ENCODE peak calls at places on chromosomes 2 and 18, in five cellular contexts. One of them, this sample, is unnamed. For H3K27me3, the result is how much of the 10 kb centered on the place peaks cover.

GRCh38 chr2:241443486-241444223 is 64.7 kb downstream of the STK25 start:
- DNase-seq in PC-3: peak
- DNase-seq in mammary epithelial cell: peak
- DNase-seq in fibroblast of lung: peak
- DNase-seq in neuronal stem cell: no peak
- DNase-seq in this sample: no peak

GRCh38 chr2:206256711-206257110 is 17.8 kb upstream of the ZDBF2 start:
- DNase-seq in fibroblast of lung: no peak
- DNase-seq in neuronal stem cell: no peak
- DNase-seq in PC-3: no peak
- DNase-seq in mammary epithelial cell: no peak
- DNase-seq in this sample: no peak

GRCh38 chr2:56008661-56009411 is 85.3 kb upstream of the EFEMP1 start:
- DNase-seq in mammary epithelial cell: peak
- DNase-seq in fibroblast of lung: peak
- DNase-seq in neuronal stem cell: peak
- DNase-seq in PC-3: peak
- DNase-seq in this sample: peak

GRCh38 chr2:117859532-117859911 is 45.0 kb downstream of the DDX18 start:
- DNase-seq in fibroblast of lung: no peak
- DNase-seq in neuronal stem cell: no peak
- DNase-seq in mammary epithelial cell: no peak
- DNase-seq in PC-3: no peak
- DNase-seq in this sample: no peak

GRCh38 chr2:85446296-85447221 is 28.0 kb downstream of the SH2D6 start:
- DNase-seq in fibroblast of lung: no peak
- DNase-seq in PC-3: no peak
- DNase-seq in neuronal stem cell: no peak
- DNase-seq in mammary epithelial cell: no peak
- DNase-seq in this sample: no peak

GRCh38 chr2:53672881-53673522 is 94.6 kb upstream of the CHAC2 start:
- DNase-seq in fibroblast of lung: peak
- DNase-seq in PC-3: no peak
- DNase-seq in mammary epithelial cell: no peak
- DNase-seq in neuronal stem cell: no peak
- DNase-seq in this sample: no peak

GRCh38 chr2:128073278-128073677 is 17.7 kb upstream of the UGGT1 start:
- DNase-seq in mammary epithelial cell: no peak
- DNase-seq in PC-3: no peak
- DNase-seq in fibroblast of lung: no peak
- DNase-seq in neuronal stem cell: no peak
- DNase-seq in this sample: no peak

GRCh38 chr2:64831134-64831976 is 157.8 kb upstream of the SLC1A4 start:
- DNase-seq in neuronal stem cell: peak
- DNase-seq in mammary epithelial cell: peak
- DNase-seq in PC-3: peak
- DNase-seq in fibroblast of lung: peak
- DNase-seq in this sample: peak

GRCh38 chr2:227456141-227456540 is 15.8 kb upstream of the AGFG1 start:
- DNase-seq in neuronal stem cell: no peak
- DNase-seq in PC-3: no peak
- DNase-seq in fibroblast of lung: no peak
- DNase-seq in mammary epithelial cell: no peak
- DNase-seq in this sample: no peak

GRCh38 chr2:3075941-3076340 is 301.7 kb downstream of the EIPR1 start:
- DNase-seq in PC-3: no peak
- DNase-seq in neuronal stem cell: no peak
- DNase-seq in mammary epithelial cell: no peak
- DNase-seq in fibroblast of lung: no peak
- DNase-seq in this sample: no peak

GRCh38 chr18:31042391-31043181 is at the start of gene DSC3:
- DNase-seq in neuronal stem cell: peak
- DNase-seq in PC-3: peak
- DNase-seq in mammary epithelial cell: peak
- DNase-seq in fibroblast of lung: peak
- DNase-seq in this sample: peak

GRCh38 chr2:106108351-106108750 is 85.8 kb downstream of the UXS1 start:
- DNase-seq in neuronal stem cell: no peak
- DNase-seq in fibroblast of lung: peak
- DNase-seq in mammary epithelial cell: no peak
- DNase-seq in PC-3: peak
- DNase-seq in this sample: no peak

GRCh38 chr2:140508756-140509155 is 1622.1 kb downstream of the LRP1B start:
- DNase-seq in fibroblast of lung: no peak
- DNase-seq in PC-3: no peak
- DNase-seq in mammary epithelial cell: no peak
- DNase-seq in neuronal stem cell: no peak
- DNase-seq in this sample: peak

GRCh38 chr2:96537734-96538486 is 1.4 kb downstream of the ARID5A start:
- DNase-seq in mammary epithelial cell: no peak
- DNase-seq in PC-3: no peak
- DNase-seq in fibroblast of lung: no peak
- DNase-seq in neuronal stem cell: peak
- DNase-seq in this sample: peak

GRCh38 chr2:16729335-16729734 is 63.7 kb upstream of the CYRIA start:
- DNase-seq in PC-3: no peak
- DNase-seq in fibroblast of lung: no peak
- DNase-seq in neuronal stem cell: no peak
- DNase-seq in mammary epithelial cell: no peak
- DNase-seq in this sample: no peak

GRCh38 chr2:98026292-98026691 is 30.5 kb upstream of the TMEM131 start:
- DNase-seq in fibroblast of lung: peak
- DNase-seq in PC-3: no peak
- DNase-seq in mammary epithelial cell: no peak
- DNase-seq in neuronal stem cell: no peak
- DNase-seq in this sample: no peak

GRCh38 chr2:15735738-15736326 is 144.2 kb downstream of the DDX1 start:
- DNase-seq in neuronal stem cell: no peak
- DNase-seq in PC-3: no peak
- DNase-seq in fibroblast of lung: no peak
- DNase-seq in mammary epithelial cell: no peak
- DNase-seq in this sample: no peak

GRCh38 chr2:184923751-184924150 is 325.4 kb downstream of the ZNF804A start:
- DNase-seq in mammary epithelial cell: no peak
- DNase-seq in PC-3: no peak
- DNase-seq in neuronal stem cell: no peak
- DNase-seq in fibroblast of lung: peak
- DNase-seq in this sample: no peak

GRCh38 chr2:86358982-86359381 is 21.6 kb upstream of the REEP1 start:
- DNase-seq in mammary epithelial cell: no peak
- DNase-seq in PC-3: no peak
- DNase-seq in fibroblast of lung: no peak
- DNase-seq in neuronal stem cell: no peak
- DNase-seq in this sample: no peak

GRCh38 chr2:143078106-143078505 is 51.1 kb upstream of the ARHGAP15 start:
- DNase-seq in fibroblast of lung: no peak
- DNase-seq in neuronal stem cell: no peak
- DNase-seq in mammary epithelial cell: no peak
- DNase-seq in PC-3: no peak
- DNase-seq in this sample: no peak

GRCh38 chr2:131493199-131494018 is 1.2 kb upstream of the MZT2A start:
- DNase-seq in mammary epithelial cell: no peak
- DNase-seq in fibroblast of lung: peak
- DNase-seq in PC-3: peak
- DNase-seq in neuronal stem cell: no peak
- DNase-seq in this sample: peak

GRCh38 chr2:186894478-186894877 is 45.5 kb upstream of the ZSWIM2 start:
- DNase-seq in fibroblast of lung: no peak
- DNase-seq in mammary epithelial cell: no peak
- DNase-seq in PC-3: no peak
- DNase-seq in neuronal stem cell: no peak
- DNase-seq in this sample: no peak

GRCh38 chr18:13615432-13615861 is 110.9 kb downstream of the FAM210A start:
- DNase-seq in PC-3: no peak
- DNase-seq in neuronal stem cell: no peak
- DNase-seq in fibroblast of lung: peak
- DNase-seq in mammary epithelial cell: no peak
- DNase-seq in this sample: peak
- H2AFZ ChIP-seq in PC-3: no peak
- H2AFZ ChIP-seq in neuronal stem cell: no peak
- H2AFZ ChIP-seq in fibroblast of lung: no peak
- H2AFZ ChIP-seq in mammary epithelial cell: no peak
- H2AFZ ChIP-seq in this sample: no peak

GRCh38 chr2:57957238-57957637 is 89.4 kb upstream of the VRK2 start:
- DNase-seq in neuronal stem cell: no peak
- DNase-seq in PC-3: no peak
- DNase-seq in mammary epithelial cell: no peak
- DNase-seq in fibroblast of lung: no peak
- DNase-seq in this sample: no peak

GRCh38 chr2:57959380-57959779 is 87.2 kb upstream of the VRK2 start:
- DNase-seq in mammary epithelial cell: no peak
- DNase-seq in PC-3: no peak
- DNase-seq in neuronal stem cell: no peak
- DNase-seq in fibroblast of lung: no peak
- DNase-seq in this sample: no peak

GRCh38 chr2:57965961-57966360 is 80.6 kb upstream of the VRK2 start:
- DNase-seq in fibroblast of lung: no peak
- DNase-seq in neuronal stem cell: no peak
- DNase-seq in PC-3: peak
- DNase-seq in mammary epithelial cell: no peak
- DNase-seq in this sample: no peak

GRCh38 chr2:57965219-57965618 is 81.4 kb upstream of the VRK2 start:
- DNase-seq in fibroblast of lung: no peak
- DNase-seq in mammary epithelial cell: no peak
- DNase-seq in PC-3: no peak
- DNase-seq in neuronal stem cell: no peak
- DNase-seq in this sample: no peak

DNA sequence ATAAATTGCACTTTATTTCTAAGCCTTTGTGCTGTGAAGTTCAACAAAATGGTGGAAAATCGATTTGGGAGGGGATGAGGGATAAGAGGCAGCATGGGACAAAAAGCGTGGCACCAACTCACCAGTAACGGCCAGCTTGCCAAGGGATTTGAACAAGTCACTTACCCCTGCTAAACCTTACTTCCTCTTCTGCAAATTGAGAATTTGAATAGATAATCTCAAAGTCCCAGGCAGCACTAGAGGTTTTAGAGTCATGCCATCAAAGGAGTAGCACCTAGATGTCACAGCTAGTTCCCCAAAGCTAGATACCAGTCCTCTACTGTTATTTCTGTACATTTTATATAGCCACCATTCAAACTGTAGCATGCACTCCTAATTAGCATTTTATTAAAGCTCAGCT is 83.7 kb upstream of the VRK2 start:
- DNase-seq in fibroblast of lung: no peak
- DNase-seq in neuronal stem cell: no peak
- DNase-seq in mammary epithelial cell: no peak
- DNase-seq in PC-3: no peak
- DNase-seq in this sample: no peak
- H3K27me3 ChIP-seq in fibroblast of lung: under half
- H3K27me3 ChIP-seq in neuronal stem cell: under half
- H3K27me3 ChIP-seq in mammary epithelial cell: under half
- H3K27me3 ChIP-seq in PC-3: under half
- H3K27me3 ChIP-seq in this sample: under half

DNA sequence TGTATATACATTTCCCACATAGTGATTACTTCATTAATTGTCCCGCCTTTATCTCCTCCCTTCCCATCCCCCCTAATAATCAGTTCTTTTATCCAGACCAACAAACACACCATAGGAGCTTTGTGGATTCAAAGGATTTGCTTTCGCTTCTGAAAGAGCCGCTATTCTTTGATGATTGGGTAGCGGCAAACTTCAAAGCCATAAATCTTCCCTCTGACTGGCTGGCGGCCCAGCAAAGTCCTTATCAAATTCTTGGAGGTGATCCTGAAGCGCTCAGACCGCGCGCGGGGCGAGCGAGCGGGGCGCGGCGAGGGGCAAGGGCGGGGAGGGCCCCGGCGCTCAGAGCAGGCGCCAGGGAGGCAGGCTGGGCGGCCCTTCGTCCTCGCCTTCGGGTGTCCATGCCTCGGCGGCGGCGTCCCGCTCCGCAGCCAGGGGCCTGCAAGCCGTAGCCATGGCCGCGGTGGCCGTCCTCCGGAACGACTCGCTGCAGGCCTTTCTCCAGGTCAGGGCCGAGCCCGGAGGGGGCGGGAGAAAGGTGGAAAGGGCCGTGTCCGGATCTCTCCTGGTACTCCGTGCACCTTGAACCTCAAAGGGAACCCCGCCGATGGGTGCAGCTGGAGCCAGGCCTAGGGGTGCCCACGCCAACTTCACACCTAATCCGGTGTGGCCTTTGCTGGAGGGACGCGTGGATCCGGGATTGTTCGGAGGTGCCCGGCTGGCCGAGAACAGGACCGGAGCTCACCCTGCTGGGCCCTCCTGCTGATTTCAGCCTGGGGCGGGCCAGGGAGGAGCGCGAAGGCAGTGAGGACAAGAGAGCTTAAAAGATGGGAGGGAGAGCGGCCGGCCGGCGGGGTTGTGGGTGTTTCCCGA is at the start of gene SP5:
- DNase-seq in PC-3: peak
- DNase-seq in mammary epithelial cell: no peak
- DNase-seq in fibroblast of lung: peak
- DNase-seq in neuronal stem cell: peak
- DNase-seq in this sample: peak
- H3K27ac ChIP-seq in PC-3: no peak
- H3K27ac ChIP-seq in mammary epithelial cell: no peak
- H3K27ac ChIP-seq in fibroblast of lung: no peak
- H3K27ac ChIP-seq in neuronal stem cell: no peak
- H3K27ac ChIP-seq in this sample: no peak

DNA sequence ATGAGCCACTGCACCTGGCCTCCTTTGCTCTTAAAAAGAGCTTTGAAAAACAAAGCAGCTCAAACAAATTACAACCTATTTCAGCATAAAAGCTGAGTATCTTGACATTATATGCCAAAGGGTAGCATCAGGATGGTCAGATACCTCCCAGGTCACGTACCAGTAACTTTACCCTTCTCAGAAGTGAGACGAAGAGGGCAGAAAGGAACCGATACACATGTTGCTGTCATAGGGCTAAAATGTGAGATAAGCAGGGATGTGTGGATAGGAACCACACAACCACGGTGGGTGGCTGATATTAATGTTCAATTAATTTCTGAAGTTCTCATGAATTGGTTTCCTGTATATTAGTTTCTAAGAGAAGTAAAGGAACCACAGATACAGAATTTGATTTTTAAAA is 12.6 kb upstream of the RNU2-63P start:
- DNase-seq in neuronal stem cell: no peak
- DNase-seq in fibroblast of lung: no peak
- DNase-seq in mammary epithelial cell: no peak
- DNase-seq in PC-3: no peak
- DNase-seq in this sample: no peak
- H2AFZ ChIP-seq in neuronal stem cell: no peak
- H2AFZ ChIP-seq in fibroblast of lung: no peak
- H2AFZ ChIP-seq in mammary epithelial cell: no peak
- H2AFZ ChIP-seq in PC-3: no peak
- H2AFZ ChIP-seq in this sample: no peak

DNA sequence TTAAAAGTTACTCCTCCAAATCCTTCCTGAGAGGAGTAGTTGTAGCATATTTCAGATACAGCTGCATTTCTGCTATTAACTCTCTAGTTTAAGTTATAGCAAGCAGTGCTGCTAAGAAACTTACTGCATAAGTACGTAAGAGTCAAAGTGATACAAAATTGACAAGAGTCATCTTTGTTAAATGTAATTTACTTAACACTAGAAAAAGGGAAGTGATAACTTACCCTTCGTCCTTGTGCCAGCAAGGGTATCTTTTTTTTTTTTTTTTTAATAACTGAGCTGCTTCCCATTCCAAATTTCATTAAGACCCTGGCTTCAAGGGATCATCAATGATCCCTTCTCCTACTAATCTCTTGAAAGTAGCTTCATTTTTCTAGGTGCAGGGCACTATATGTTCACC is 493.0 kb downstream of the PLCL1 start:
- DNase-seq in PC-3: no peak
- DNase-seq in fibroblast of lung: no peak
- DNase-seq in neuronal stem cell: no peak
- DNase-seq in mammary epithelial cell: no peak
- DNase-seq in this sample: no peak
- H3K27me3 ChIP-seq in PC-3: under half
- H3K27me3 ChIP-seq in fibroblast of lung: under half
- H3K27me3 ChIP-seq in neuronal stem cell: under half
- H3K27me3 ChIP-seq in mammary epithelial cell: under half
- H3K27me3 ChIP-seq in this sample: under half